ENCODE peak calls at places on chromosomes 13 and 19, in nine cellular contexts. T, R, S, Z, E, K, Q, F and B are unnamed samples.

GRCh38 chr13:65784088-65784816 is 1445.9 kb downstream of the PCDH9 start:
- DNase-seq in K (no peak), F (no peak), Q (no peak), R (no peak), Z (no peak), E (no peak), T (no peak), S (no peak), B (no peak)

GRCh38 chr13:70189981-70190380 is 81.7 kb upstream of the KLHL1 start:
- DNase-seq in Z (no peak), R (no peak), S (no peak), K (no peak), Q (no peak), T (no peak), E (no peak), F (no peak), B (no peak)

GRCh38 chr19:45657520-45658163 is 10.4 kb upstream of the GIPR start:
- DNase-seq in Z (no peak), T (no peak), Q (no peak), R (no peak), S (no peak), F (no peak), E (no peak), K (no peak), B (peak)

GRCh38 chr13:40120781-40121180 is 465.3 kb downstream of the COG6 start:
- DNase-seq in E (no peak), Q (no peak), S (no peak), R (peak), F (no peak), T (no peak), Z (no peak), K (no peak), B (no peak)

GRCh38 chr13:114102521-114103288 is 29.7 kb downstream of the RASA3 start:
- DNase-seq in K (no peak), T (no peak), Q (no peak), S (no peak), R (no peak), F (no peak), E (peak), Z (no peak), B (peak)

GRCh38 chr19:18645035-18645511 is 8.2 kb downstream of the KLHL26 start:
- DNase-seq in R (no peak), S (peak), E (no peak), Q (no peak), T (no peak), F (no peak), Z (no peak), K (no peak), B (no peak)

GRCh38 chr13:33250594-33250993 is 35.0 kb downstream of the STARD13 start:
- DNase-seq in T (no peak), Z (no peak), S (no peak), E (no peak), F (no peak), K (no peak), R (no peak), Q (no peak), B (no peak)

GRCh38 chr13:51832471-51833152 is 12.4 kb downstream of the TMEM272 start:
- DNase-seq in R (peak), T (no peak), K (no peak), Z (peak), Q (peak), F (no peak), E (no peak), S (peak), B (peak)

GRCh38 chr19:3987619-3988371 is 2.5 kb upstream of the EEF2 start:
- DNase-seq in F (peak), T (peak), Q (peak), Z (peak), R (peak), E (peak), S (peak), K (peak), B (peak)

GRCh38 chr13:74136089-74136658 is 2.0 kb upstream of the KLF12 start:
- DNase-seq in K (peak), E (no peak), S (no peak), F (peak), T (no peak), Q (peak), Z (peak), R (peak), B (peak)

GRCh38 chr13:33194820-33195692 is 90.5 kb downstream of the STARD13 start:
- DNase-seq in K (no peak), F (no peak), S (no peak), E (no peak), Z (no peak), Q (peak), T (no peak), R (peak), B (peak)

GRCh38 chr19:16375936-16376185 is 51.2 kb downstream of the KLF2 start:
- DNase-seq in Z (no peak), T (no peak), E (no peak), Q (no peak), S (no peak), R (no peak), K (no peak), F (no peak), B (no peak)

GRCh38 chr13:112733112-112733511 is 43.3 kb downstream of the ATP11A start:
- DNase-seq in Z (no peak), F (no peak), E (no peak), S (no peak), K (no peak), Q (no peak), T (no peak), R (no peak), B (peak)

GRCh38 chr13:40992678-40993077 is 26.4 kb downstream of the ELF1 start:
- DNase-seq in Q (no peak), R (no peak), S (no peak), E (no peak), T (peak), Z (no peak), K (no peak), F (no peak), B (peak)

GRCh38 chr19:50817941-50818858 is 5.4 kb downstream of the KLK1 start:
- DNase-seq in E (peak), Z (peak), R (no peak), S (no peak), K (peak), F (peak), T (no peak), Q (peak), B (peak)

GRCh38 chr19:13089139-13089856 is 13.4 kb downstream of the LYL1 start:
- DNase-seq in K (no peak), Q (no peak), E (no peak), R (peak), Z (peak), T (no peak), S (no peak), F (no peak), B (peak)

GRCh38 chr13:97798836-97799235 is 154.6 kb upstream of the IPO5 start:
- DNase-seq in K (no peak), R (no peak), E (no peak), Z (no peak), Q (no peak), T (no peak), S (no peak), F (no peak), B (no peak)

GRCh38 chr13:100464006-100464405 is 124.6 kb downstream of the GGACT start:
- DNase-seq in Q (no peak), T (no peak), K (no peak), R (no peak), Z (no peak), E (no peak), F (no peak), S (no peak), B (no peak)